ENCODE peak calls at places on chromosomes 3 and 15, in four cellular contexts. One of them, this sample, is unnamed.

GRCh38 chr3:160885791-160886286 is 129.8 kb downstream of the PPM1L start:
- DNase-seq in neural crest cell: peak; percentile 35
- DNase-seq in heart right ventricle: peak; percentile 87
- DNase-seq in left cardiac atrium: peak; percentile 75
- DNase-seq in this sample: no peak

GRCh38 chr3:182895513-182896112 is 84.7 kb downstream of the DCUN1D1 start:
- DNase-seq in neural crest cell: no peak
- DNase-seq in heart right ventricle: no peak
- DNase-seq in left cardiac atrium: no peak
- DNase-seq in this sample: no peak

GRCh38 chr3:170809021-170809974 is 60.7 kb downstream of the RPL22L1 start:
- DNase-seq in neural crest cell: peak; percentile 6
- DNase-seq in heart right ventricle: peak; percentile 25
- DNase-seq in left cardiac atrium: no peak
- DNase-seq in this sample: no peak

GRCh38 chr15:77144492-77145070 is 73.7 kb upstream of the TSPAN3 start:
- DNase-seq in neural crest cell: no peak
- DNase-seq in heart right ventricle: no peak
- DNase-seq in left cardiac atrium: no peak
- DNase-seq in this sample: no peak

GRCh38 chr3:184073621-184074020 is 20.8 kb downstream of the HTR3C start:
- DNase-seq in neural crest cell: no peak
- DNase-seq in heart right ventricle: no peak
- DNase-seq in left cardiac atrium: no peak
- DNase-seq in this sample: no peak

GRCh38 chr15:60052796-60053195 is 48.7 kb downstream of the FOXB1 start:
- DNase-seq in neural crest cell: no peak
- DNase-seq in heart right ventricle: no peak
- DNase-seq in left cardiac atrium: no peak
- DNase-seq in this sample: no peak

GRCh38 chr3:133448478-133449122 is 48.7 kb downstream of the BFSP2 start:
- DNase-seq in neural crest cell: no peak
- DNase-seq in heart right ventricle: no peak
- DNase-seq in left cardiac atrium: no peak
- DNase-seq in this sample: no peak

GRCh38 chr3:3119393-3119851 is 7.3 kb upstream of the TRNT1 start:
- DNase-seq in neural crest cell: no peak
- DNase-seq in heart right ventricle: no peak
- DNase-seq in left cardiac atrium: no peak
- DNase-seq in this sample: no peak

GRCh38 chr3:122920986-122921385 is 106.6 kb downstream of the SEMA5B start:
- DNase-seq in neural crest cell: no peak
- DNase-seq in heart right ventricle: no peak
- DNase-seq in left cardiac atrium: no peak
- DNase-seq in this sample: peak; percentile 4

GRCh38 chr15:31379577-31379976 is 52.9 kb downstream of the KLF13 start:
- DNase-seq in neural crest cell: no peak
- DNase-seq in heart right ventricle: no peak
- DNase-seq in left cardiac atrium: no peak
- DNase-seq in this sample: no peak

GRCh38 chr15:95291878-95292472 is 1038.5 kb upstream of the NR2F2 start:
- DNase-seq in neural crest cell: no peak
- DNase-seq in heart right ventricle: no peak
- DNase-seq in left cardiac atrium: no peak
- DNase-seq in this sample: no peak

GRCh38 chr3:128345195-128345594 is 121.5 kb downstream of the DNAJB8 start:
- DNase-seq in neural crest cell: no peak
- DNase-seq in heart right ventricle: no peak
- DNase-seq in left cardiac atrium: no peak
- DNase-seq in this sample: no peak

GRCh38 chr3:177210744-177211502 is 13.6 kb upstream of the TBL1XR1 start:
- DNase-seq in neural crest cell: no peak
- DNase-seq in heart right ventricle: no peak
- DNase-seq in left cardiac atrium: no peak
- DNase-seq in this sample: no peak

GRCh38 chr3:45942051-45942825 is 1.0 kb upstream of the CXCR6 start:
- DNase-seq in neural crest cell: no peak
- DNase-seq in heart right ventricle: no peak
- DNase-seq in left cardiac atrium: no peak
- DNase-seq in this sample: no peak

GRCh38 chr3:134607054-134608022 is 43.5 kb downstream of the KY start:
- DNase-seq in neural crest cell: no peak
- DNase-seq in heart right ventricle: no peak
- DNase-seq in left cardiac atrium: no peak
- DNase-seq in this sample: no peak

GRCh38 chr3:48407542-48408099 is 22.3 kb downstream of the PLXNB1 start:
- DNase-seq in neural crest cell: no peak
- DNase-seq in heart right ventricle: peak; percentile 2
- DNase-seq in left cardiac atrium: no peak
- DNase-seq in this sample: peak; percentile 32

GRCh38 chr3:27888562-27888961 is 166.4 kb upstream of the EOMES start:
- DNase-seq in neural crest cell: no peak
- DNase-seq in heart right ventricle: no peak
- DNase-seq in left cardiac atrium: no peak
- DNase-seq in this sample: no peak

GRCh38 chr3:38190481-38190881 is 25.1 kb downstream of the OXSR1 start:
- DNase-seq in neural crest cell: no peak
- DNase-seq in heart right ventricle: no peak
- DNase-seq in left cardiac atrium: no peak
- DNase-seq in this sample: no peak

GRCh38 chr3:123586966-123587365 is 2.1 kb upstream of the HACD2 start:
- DNase-seq in neural crest cell: no peak
- DNase-seq in heart right ventricle: no peak
- DNase-seq in left cardiac atrium: no peak
- DNase-seq in this sample: no peak

GRCh38 chr3:153090973-153091372 is 71.1 kb upstream of the RAP2B start:
- DNase-seq in neural crest cell: no peak
- DNase-seq in heart right ventricle: no peak
- DNase-seq in left cardiac atrium: no peak
- DNase-seq in this sample: no peak

GRCh38 chr15:60412026-60412425 is 14.2 kb upstream of the ANXA2 start:
- DNase-seq in neural crest cell: no peak
- DNase-seq in heart right ventricle: no peak
- DNase-seq in left cardiac atrium: no peak
- DNase-seq in this sample: no peak

GRCh38 chr15:38683382-38684242 is 119.0 kb upstream of the RASGRP1 start:
- DNase-seq in neural crest cell: peak; percentile 53
- DNase-seq in heart right ventricle: peak; percentile 42
- DNase-seq in left cardiac atrium: peak; percentile 46
- DNase-seq in this sample: no peak

GRCh38 chr3:39166134-39166710 is 12.8 kb upstream of the CSRNP1 start:
- DNase-seq in neural crest cell: no peak
- DNase-seq in heart right ventricle: peak; percentile 22
- DNase-seq in left cardiac atrium: peak; percentile 79
- DNase-seq in this sample: no peak

GRCh38 chr15:41698779-41699178 is 38.6 kb downstream of the MGA start:
- DNase-seq in neural crest cell: no peak
- DNase-seq in heart right ventricle: no peak
- DNase-seq in left cardiac atrium: no peak
- DNase-seq in this sample: no peak

GRCh38 chr3:169146112-169146665 is 517.3 kb downstream of the MECOM start:
- DNase-seq in neural crest cell: peak; percentile 31
- DNase-seq in heart right ventricle: peak; percentile 62
- DNase-seq in left cardiac atrium: peak; percentile 75
- DNase-seq in this sample: peak; percentile 46

GRCh38 chr3:13623101-13623654 is 74.3 kb downstream of the FBLN2 start:
- DNase-seq in neural crest cell: no peak
- DNase-seq in heart right ventricle: no peak
- DNase-seq in left cardiac atrium: no peak
- DNase-seq in this sample: no peak

GRCh38 chr3:78665776-78666457 is 1101.9 kb downstream of the ROBO1 start:
- DNase-seq in neural crest cell: no peak
- DNase-seq in heart right ventricle: no peak
- DNase-seq in left cardiac atrium: no peak
- DNase-seq in this sample: no peak

GRCh38 chr15:73334086-73334485 is 34.7 kb downstream of the HCN4 start:
- DNase-seq in neural crest cell: no peak
- DNase-seq in heart right ventricle: no peak
- DNase-seq in left cardiac atrium: no peak
- DNase-seq in this sample: no peak

GRCh38 chr3:133254151-133254550 is 145.7 kb upstream of the BFSP2 start:
- DNase-seq in neural crest cell: no peak
- DNase-seq in heart right ventricle: no peak
- DNase-seq in left cardiac atrium: no peak
- DNase-seq in this sample: no peak

GRCh38 chr3:180161770-180162169 is 125.0 kb upstream of the PEX5L start:
- DNase-seq in neural crest cell: no peak
- DNase-seq in heart right ventricle: no peak
- DNase-seq in left cardiac atrium: no peak
- DNase-seq in this sample: no peak

GRCh38 chr3:30751610-30752299 is 142.7 kb downstream of the GADL1 start:
- DNase-seq in neural crest cell: peak; percentile 48
- DNase-seq in heart right ventricle: peak; percentile 26
- DNase-seq in left cardiac atrium: peak; percentile 43
- DNase-seq in this sample: no peak

GRCh38 chr3:192918275-192918588 is 576 bp upstream of the MB21D2 start:
- DNase-seq in neural crest cell: no peak
- DNase-seq in heart right ventricle: no peak
- DNase-seq in left cardiac atrium: no peak
- DNase-seq in this sample: no peak

GRCh38 chr3:37531071-37531720 is 330.5 kb upstream of the CTDSPL start:
- DNase-seq in neural crest cell: no peak
- DNase-seq in heart right ventricle: no peak
- DNase-seq in left cardiac atrium: peak; percentile 70
- DNase-seq in this sample: no peak

GRCh38 chr3:143612541-143612940 is 235.7 kb downstream of the SLC9A9 start:
- DNase-seq in neural crest cell: no peak
- DNase-seq in heart right ventricle: no peak
- DNase-seq in left cardiac atrium: no peak
- DNase-seq in this sample: no peak

GRCh38 chr3:55538158-55538557 is 51.1 kb upstream of the WNT5A start:
- DNase-seq in neural crest cell: peak; percentile 40
- DNase-seq in heart right ventricle: no peak
- DNase-seq in left cardiac atrium: no peak
- DNase-seq in this sample: no peak

GRCh38 chr15:80527406-80527805 is 123.2 kb downstream of the ARNT2 start:
- DNase-seq in neural crest cell: no peak
- DNase-seq in heart right ventricle: no peak
- DNase-seq in left cardiac atrium: no peak
- DNase-seq in this sample: no peak

GRCh38 chr3:42119558-42120355 is 28.6 kb downstream of the TRAK1 start:
- DNase-seq in neural crest cell: no peak
- DNase-seq in heart right ventricle: no peak
- DNase-seq in left cardiac atrium: no peak
- DNase-seq in this sample: no peak